ENCODE peak calls at places on chromosome X, in six cellular contexts. N is IMR-90, G is AG04450, W is heart left ventricle, S is RWPE2, C is psoas muscle. H is an unnamed sample.

GRCh38 chrX:140521393-140521792 is 16.5 kb upstream of the SOX3 start:
- DNase-seq in W (no peak), C (no peak), N (no peak), S (no peak), G (no peak), H (no peak)

GRCh38 chrX:121851033-121851432 is 803.6 kb downstream of the GLUD2 start:
- DNase-seq in W (no peak), N (no peak), C (no peak), S (no peak), G (no peak), H (no peak)

GRCh38 chrX:52352551-52352950 is 16.3 kb upstream of the XAGE2 start:
- DNase-seq in G (no peak), C (no peak), S (no peak), N (no peak), W (no peak), H (no peak)

GRCh38 chrX:133482345-133483041 is 67.2 kb upstream of the GPC4 start:
- DNase-seq in C (no peak), G (no peak), W (no peak), S (no peak), N (peak; percentile 52), H (no peak)

GRCh38 chrX:96685205-96686099 is 810 bp downstream of the DIAPH2 start:
- DNase-seq in G (no peak), W (no peak), S (no peak), N (peak; percentile 55), C (peak; percentile 37), H (no peak)

GRCh38 chrX:120450163-120450562 is 18.9 kb downstream of the LAMP2 start:
- DNase-seq in S (no peak), C (no peak), N (no peak), W (no peak), G (no peak), H (no peak)

GRCh38 chrX:119055650-119056049 is 17.1 kb upstream of the CT47C1 start:
- DNase-seq in N (peak; percentile 4), S (no peak), G (no peak), W (no peak), C (no peak), H (no peak)

GRCh38 chrX:129779747-129780146 is at the start of gene SASH3:
- DNase-seq in S (no peak), W (peak; percentile 77), N (no peak), G (no peak), C (peak; percentile 40), H (no peak)

GRCh38 chrX:18933611-18934010 is 50.3 kb downstream of the PHKA2 start:
- DNase-seq in N (no peak), G (no peak), W (no peak), S (no peak), C (no peak), H (no peak)

GRCh38 chrX:20374866-20375530 is 108.3 kb upstream of the RPS6KA3 start:
- DNase-seq in N (no peak), C (no peak), W (no peak), S (no peak), G (no peak), H (no peak)

GRCh38 chrX:40008841-40009461 is 88.8 kb downstream of the BCOR start:
- DNase-seq in W (peak; percentile 78), S (no peak), N (no peak), C (peak; percentile 40), G (no peak), H (no peak)

GRCh38 chrX:150482537-150483217 is 85.7 kb upstream of the MTM1 start:
- DNase-seq in C (no peak), W (no peak), G (peak; percentile 11), S (no peak), N (peak; percentile 85), H (no peak)

GRCh38 chrX:1222511-1223252 is 10.2 kb upstream of the CRLF2 start:
- DNase-seq in W (no peak), C (no peak), G (no peak), N (no peak), S (peak; percentile 9), H (no peak)

GRCh38 chrX:638482-639131 is 8.0 kb downstream of the SHOX start:
- DNase-seq in N (no peak), S (no peak), G (no peak), C (no peak), W (no peak), H (no peak)

GRCh38 chrX:102714994-102715393 is 2.7 kb downstream of the GPRASP2 start:
- DNase-seq in G (no peak), S (no peak), N (no peak), W (no peak), C (no peak), H (no peak)

GRCh38 chrX:102712967-102713677 is 874 bp downstream of the GPRASP2 start:
- DNase-seq in G (no peak), W (no peak), N (peak; percentile 41), C (peak; percentile 36), S (no peak), H (no peak)

GRCh38 chrX:102708900-102709299 is 3.3 kb upstream of the GPRASP2 start:
- DNase-seq in C (no peak), S (no peak), N (no peak), W (no peak), G (no peak), H (no peak)

GRCh38 chrX:102711872-102712215 is 404 bp upstream of the GPRASP2 start:
- DNase-seq in N (no peak), W (no peak), S (no peak), C (no peak), G (no peak), H (no peak)

DNA sequence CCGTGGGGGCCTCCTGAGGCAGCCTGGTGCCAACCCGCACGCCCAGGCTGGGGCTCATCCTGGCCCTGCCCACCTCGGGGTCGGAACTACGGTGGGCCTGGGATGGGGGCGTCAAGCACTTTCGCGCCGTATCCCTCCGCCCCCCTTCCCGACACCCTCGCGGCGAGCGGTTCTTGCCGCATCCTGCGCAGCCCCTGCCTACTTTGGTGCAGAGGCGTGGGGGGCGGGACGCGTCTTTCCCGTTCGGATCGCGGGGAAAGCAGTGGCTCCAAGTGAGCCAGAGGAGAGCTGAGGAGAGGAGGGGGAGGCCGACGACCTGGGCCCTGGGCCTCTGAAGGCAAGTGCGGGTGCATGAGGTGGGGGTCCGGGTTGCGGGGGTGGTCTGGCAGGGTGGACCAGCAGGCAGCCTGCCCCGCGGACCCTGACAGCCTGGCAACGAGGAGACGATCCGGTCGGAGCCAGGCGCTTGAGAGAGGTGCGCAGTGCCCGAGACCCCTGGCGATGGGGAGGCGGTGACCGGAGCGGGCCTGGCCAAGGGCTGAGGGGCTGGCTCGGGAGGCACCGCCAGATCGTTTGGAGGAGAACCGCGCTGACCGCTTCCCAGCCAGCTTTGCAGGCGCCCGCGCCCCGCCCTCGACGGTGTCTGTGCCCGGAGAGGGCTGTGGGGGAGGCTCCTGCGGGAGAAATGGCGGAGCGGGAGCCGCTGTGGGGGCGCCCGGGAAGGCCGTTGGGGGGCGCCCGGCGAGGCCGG is at the start of gene GPRASP2:
- DNase-seq in S (no peak), C (peak; percentile 47), W (peak; percentile 77), G (no peak), N (no peak), H (no peak)
- H3K27ac ChIP-seq in S (no peak within 1 kb of the TSS), C (peak within 1 kb of the TSS; percentile 58), W (peak within 1 kb of the TSS; percentile 87), G (no peak within 1 kb of the TSS), N (peak within 1 kb of the TSS; percentile 61), H (no peak within 1 kb of the TSS)

GRCh38 chrX:13091111-13091765 is 46.8 kb upstream of the FAM9C start:
- DNase-seq in N (no peak), S (no peak), C (no peak), G (no peak), W (no peak), H (no peak)
- H3K27ac ChIP-seq in N (peak overlapping the region; percentile 86), S (no peak overlapping the region), C (no peak overlapping the region), G (peak overlapping the region; percentile 65), W (peak overlapping the region; percentile 39), H (no peak overlapping the region)

GRCh38 chrX:136065044-136065671 is 79.9 kb downstream of the SLC9A6 start:
- DNase-seq in G (no peak), N (peak; percentile 47), W (peak; percentile 56), S (no peak), C (peak; percentile 20), H (no peak)
- H3K27ac ChIP-seq in G (no peak overlapping the region), N (no peak overlapping the region), W (peak overlapping the region; percentile 58), S (no peak overlapping the region), C (peak overlapping the region; percentile 23), H (no peak overlapping the region)

DNA sequence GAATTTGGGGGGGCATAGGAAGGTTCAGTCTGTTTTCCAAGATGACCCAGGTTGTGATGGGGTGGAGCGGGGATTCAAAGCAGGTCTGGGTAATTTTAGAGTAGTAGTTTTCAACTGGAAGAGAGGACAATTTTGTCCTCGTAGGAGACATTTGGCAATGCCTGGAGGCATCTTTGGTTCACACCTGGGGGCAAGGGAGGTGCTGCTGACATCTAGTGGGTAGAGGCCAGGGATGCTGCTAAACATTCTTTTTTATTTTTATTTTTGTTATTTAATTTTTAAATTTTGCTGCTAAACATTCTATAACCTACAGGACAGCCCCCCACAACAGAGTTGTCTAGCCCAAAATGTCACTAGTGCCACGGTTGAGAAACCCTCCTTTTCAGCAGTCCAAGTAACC is 1.9 kb downstream of the RAB9A start:
- DNase-seq in N (no peak), W (no peak), C (no peak), S (no peak), G (no peak), H (no peak)
- H3K27ac ChIP-seq in N (no peak overlapping the region), W (no peak overlapping the region), C (peak overlapping the region; percentile 89), S (no peak overlapping the region), G (no peak overlapping the region), H (peak overlapping the region; percentile 97)

DNA sequence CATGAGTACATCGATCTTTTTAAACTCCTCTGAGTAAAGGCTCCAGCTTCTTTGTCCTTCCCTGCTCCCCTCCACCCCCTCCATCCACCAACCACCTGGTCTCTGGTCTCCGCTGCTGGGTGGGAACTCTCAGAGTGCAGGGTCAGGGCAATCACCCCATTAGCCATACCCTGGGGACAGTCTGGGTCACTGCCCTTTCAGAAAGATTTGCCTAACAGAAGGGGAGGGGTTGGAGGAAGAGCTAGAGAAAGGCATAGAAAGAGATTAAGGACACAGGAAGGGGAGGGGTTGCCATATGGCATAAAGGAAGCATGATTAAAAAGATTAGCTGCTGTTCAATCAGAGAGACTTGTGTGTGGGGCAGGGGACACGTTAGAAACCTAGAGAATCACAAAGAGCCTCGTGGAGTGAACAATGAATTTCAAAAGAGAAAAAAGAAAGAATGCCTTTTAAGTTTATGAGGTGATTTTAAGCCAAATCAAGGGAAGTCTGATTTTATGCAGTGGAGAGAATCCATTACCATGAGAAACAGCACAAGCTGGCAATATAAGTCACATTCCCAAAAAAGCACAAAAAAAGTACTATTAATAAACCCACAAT is 115.5 kb upstream of the ACSL4 start:
- DNase-seq in N (no peak), C (no peak), S (no peak), G (no peak), W (no peak), H (no peak)
- H3K27ac ChIP-seq in N (peak overlapping the region; percentile 87), C (no peak overlapping the region), S (peak overlapping the region; percentile 77), G (peak overlapping the region; percentile 84), W (no peak overlapping the region), H (no peak overlapping the region)

GRCh38 chrX:7108995-7109634 is 38.4 kb upstream of the STS start:
- DNase-seq in G (no peak), W (no peak), C (no peak), N (no peak), S (no peak), H (no peak)

GRCh38 chrX:7109838-7110793 is 37.4 kb upstream of the STS start:
- DNase-seq in W (no peak), N (no peak), G (no peak), C (no peak), S (no peak), H (no peak)

GRCh38 chrX:7110821-7111276 is 36.7 kb upstream of the STS start:
- DNase-seq in W (no peak), S (no peak), G (no peak), C (no peak), N (no peak), H (no peak)

GRCh38 chrX:7111518-7111917 is 36.0 kb upstream of the STS start:
- DNase-seq in W (no peak), S (no peak), C (no peak), N (no peak), G (no peak), H (no peak)

GRCh38 chrX:7107968-7108480 is 39.5 kb upstream of the STS start:
- DNase-seq in G (no peak), C (no peak), W (no peak), N (no peak), S (no peak), H (no peak)
- H3K27ac ChIP-seq in G (no peak overlapping the region), C (no peak overlapping the region), W (no peak overlapping the region), N (no peak overlapping the region), S (no peak overlapping the region), H (no peak overlapping the region)

H was measured in keratinocyte.